ENCODE peak calls at places on chromosomes 7 and 10, in ten cellular contexts. One of them, this sample, is unnamed.

GRCh38 chr7:45240187-45240776 is 82.7 kb downstream of the RAMP3 start:
- DNase-seq in DMS153: no peak
- DNase-seq in NCI-H460: no peak
- DNase-seq in myocyte: no peak
- DNase-seq in GM23248: no peak
- DNase-seq in lower lobe of right lung: no peak
- DNase-seq in KBM-7: no peak
- DNase-seq in stimulated activated CD8-positive, alpha-beta memory T cell treated with anti-CD3 and anti-CD28 coated beads, Interleukin-12 subunit alpha, Interleukin-12 subunit beta, amount 100 ng/mL, for 1 hour: no peak
- DNase-seq in activated naive CD8-positive, alpha-beta T cell treated with anti-CD3 and anti-CD28 coated beads for 36 hours: no peak
- DNase-seq in activated CD8-positive, alpha-beta memory T cell treated with anti-CD3 and anti-CD28 coated beads, Interleukin-2, amount 10 ng/mL, durations not matched to agents 7 days and 5 days: no peak
- DNase-seq in this sample: no peak

GRCh38 chr7:16422917-16423316 is 1.6 kb upstream of the CRPPA start:
- DNase-seq in NCI-H460: no peak
- DNase-seq in KBM-7: peak; percentile 16
- DNase-seq in activated CD8-positive, alpha-beta memory T cell treated with anti-CD3 and anti-CD28 coated beads, Interleukin-2, amount 10 ng/mL, durations not matched to agents 7 days and 5 days: no peak
- DNase-seq in myocyte: peak; percentile 26
- DNase-seq in DMS153: no peak
- DNase-seq in lower lobe of right lung: no peak
- DNase-seq in GM23248: no peak
- DNase-seq in stimulated activated CD8-positive, alpha-beta memory T cell treated with anti-CD3 and anti-CD28 coated beads, Interleukin-12 subunit alpha, Interleukin-12 subunit beta, amount 100 ng/mL, for 1 hour: no peak
- DNase-seq in activated naive CD8-positive, alpha-beta T cell treated with anti-CD3 and anti-CD28 coated beads for 36 hours: no peak
- DNase-seq in this sample: no peak

GRCh38 chr7:87574630-87575029 is 26.1 kb downstream of the ABCB1 start:
- DNase-seq in NCI-H460: peak; percentile 22
- DNase-seq in stimulated activated CD8-positive, alpha-beta memory T cell treated with anti-CD3 and anti-CD28 coated beads, Interleukin-12 subunit alpha, Interleukin-12 subunit beta, amount 100 ng/mL, for 1 hour: no peak
- DNase-seq in activated CD8-positive, alpha-beta memory T cell treated with anti-CD3 and anti-CD28 coated beads, Interleukin-2, amount 10 ng/mL, durations not matched to agents 7 days and 5 days: no peak
- DNase-seq in KBM-7: no peak
- DNase-seq in DMS153: no peak
- DNase-seq in GM23248: peak; percentile 87
- DNase-seq in myocyte: peak; percentile 30
- DNase-seq in lower lobe of right lung: no peak
- DNase-seq in activated naive CD8-positive, alpha-beta T cell treated with anti-CD3 and anti-CD28 coated beads for 36 hours: no peak
- DNase-seq in this sample: no peak

GRCh38 chr7:44172803-44173424 is 16.3 kb downstream of the GCK start:
- DNase-seq in lower lobe of right lung: no peak
- DNase-seq in GM23248: no peak
- DNase-seq in stimulated activated CD8-positive, alpha-beta memory T cell treated with anti-CD3 and anti-CD28 coated beads, Interleukin-12 subunit alpha, Interleukin-12 subunit beta, amount 100 ng/mL, for 1 hour: no peak
- DNase-seq in KBM-7: no peak
- DNase-seq in NCI-H460: no peak
- DNase-seq in DMS153: peak; percentile 62
- DNase-seq in myocyte: no peak
- DNase-seq in activated CD8-positive, alpha-beta memory T cell treated with anti-CD3 and anti-CD28 coated beads, Interleukin-2, amount 10 ng/mL, durations not matched to agents 7 days and 5 days: no peak
- DNase-seq in activated naive CD8-positive, alpha-beta T cell treated with anti-CD3 and anti-CD28 coated beads for 36 hours: no peak
- DNase-seq in this sample: no peak

GRCh38 chr10:94627511-94627910 is 56.0 kb upstream of the CYP2C18 start:
- DNase-seq in activated CD8-positive, alpha-beta memory T cell treated with anti-CD3 and anti-CD28 coated beads, Interleukin-2, amount 10 ng/mL, durations not matched to agents 7 days and 5 days: no peak
- DNase-seq in KBM-7: no peak
- DNase-seq in GM23248: no peak
- DNase-seq in stimulated activated CD8-positive, alpha-beta memory T cell treated with anti-CD3 and anti-CD28 coated beads, Interleukin-12 subunit alpha, Interleukin-12 subunit beta, amount 100 ng/mL, for 1 hour: no peak
- DNase-seq in myocyte: no peak
- DNase-seq in activated naive CD8-positive, alpha-beta T cell treated with anti-CD3 and anti-CD28 coated beads for 36 hours: no peak
- DNase-seq in DMS153: no peak
- DNase-seq in lower lobe of right lung: no peak
- DNase-seq in NCI-H460: no peak
- DNase-seq in this sample: no peak

GRCh38 chr7:115933463-115933862 is 97.1 kb downstream of the TFEC start:
- DNase-seq in NCI-H460: no peak
- DNase-seq in myocyte: no peak
- DNase-seq in stimulated activated CD8-positive, alpha-beta memory T cell treated with anti-CD3 and anti-CD28 coated beads, Interleukin-12 subunit alpha, Interleukin-12 subunit beta, amount 100 ng/mL, for 1 hour: no peak
- DNase-seq in KBM-7: no peak
- DNase-seq in DMS153: no peak
- DNase-seq in activated CD8-positive, alpha-beta memory T cell treated with anti-CD3 and anti-CD28 coated beads, Interleukin-2, amount 10 ng/mL, durations not matched to agents 7 days and 5 days: no peak
- DNase-seq in activated naive CD8-positive, alpha-beta T cell treated with anti-CD3 and anti-CD28 coated beads for 36 hours: no peak
- DNase-seq in GM23248: peak; percentile 29
- DNase-seq in lower lobe of right lung: no peak
- DNase-seq in this sample: no peak

GRCh38 chr10:55786461-55786860 is 574.6 kb downstream of the ZWINT start:
- DNase-seq in NCI-H460: no peak
- DNase-seq in activated naive CD8-positive, alpha-beta T cell treated with anti-CD3 and anti-CD28 coated beads for 36 hours: no peak
- DNase-seq in lower lobe of right lung: no peak
- DNase-seq in activated CD8-positive, alpha-beta memory T cell treated with anti-CD3 and anti-CD28 coated beads, Interleukin-2, amount 10 ng/mL, durations not matched to agents 7 days and 5 days: no peak
- DNase-seq in stimulated activated CD8-positive, alpha-beta memory T cell treated with anti-CD3 and anti-CD28 coated beads, Interleukin-12 subunit alpha, Interleukin-12 subunit beta, amount 100 ng/mL, for 1 hour: no peak
- DNase-seq in GM23248: no peak
- DNase-seq in KBM-7: no peak
- DNase-seq in DMS153: no peak
- DNase-seq in myocyte: no peak
- DNase-seq in this sample: no peak

GRCh38 chr10:96043157-96043894 is at the start of gene CCNJ:
- DNase-seq in DMS153: peak; percentile 69
- DNase-seq in myocyte: peak; percentile 92
- DNase-seq in activated CD8-positive, alpha-beta memory T cell treated with anti-CD3 and anti-CD28 coated beads, Interleukin-2, amount 10 ng/mL, durations not matched to agents 7 days and 5 days: peak; percentile 87
- DNase-seq in GM23248: peak; percentile 97
- DNase-seq in stimulated activated CD8-positive, alpha-beta memory T cell treated with anti-CD3 and anti-CD28 coated beads, Interleukin-12 subunit alpha, Interleukin-12 subunit beta, amount 100 ng/mL, for 1 hour: peak; percentile 67
- DNase-seq in lower lobe of right lung: peak; percentile 93
- DNase-seq in KBM-7: peak; percentile 83
- DNase-seq in activated naive CD8-positive, alpha-beta T cell treated with anti-CD3 and anti-CD28 coated beads for 36 hours: peak; percentile 88
- DNase-seq in NCI-H460: peak; percentile 87
- DNase-seq in this sample: peak; percentile 77

GRCh38 chr7:70484255-70484654 is 647.7 kb upstream of the GALNT17 start:
- DNase-seq in NCI-H460: no peak
- DNase-seq in GM23248: no peak
- DNase-seq in KBM-7: no peak
- DNase-seq in myocyte: no peak
- DNase-seq in lower lobe of right lung: no peak
- DNase-seq in activated naive CD8-positive, alpha-beta T cell treated with anti-CD3 and anti-CD28 coated beads for 36 hours: no peak
- DNase-seq in activated CD8-positive, alpha-beta memory T cell treated with anti-CD3 and anti-CD28 coated beads, Interleukin-2, amount 10 ng/mL, durations not matched to agents 7 days and 5 days: no peak
- DNase-seq in stimulated activated CD8-positive, alpha-beta memory T cell treated with anti-CD3 and anti-CD28 coated beads, Interleukin-12 subunit alpha, Interleukin-12 subunit beta, amount 100 ng/mL, for 1 hour: no peak
- DNase-seq in DMS153: no peak
- DNase-seq in this sample: no peak

GRCh38 chr10:86599729-86600128 is 54.6 kb upstream of the OPN4 start:
- DNase-seq in DMS153: peak; percentile 53
- DNase-seq in stimulated activated CD8-positive, alpha-beta memory T cell treated with anti-CD3 and anti-CD28 coated beads, Interleukin-12 subunit alpha, Interleukin-12 subunit beta, amount 100 ng/mL, for 1 hour: no peak
- DNase-seq in KBM-7: peak; percentile 91
- DNase-seq in activated CD8-positive, alpha-beta memory T cell treated with anti-CD3 and anti-CD28 coated beads, Interleukin-2, amount 10 ng/mL, durations not matched to agents 7 days and 5 days: no peak
- DNase-seq in activated naive CD8-positive, alpha-beta T cell treated with anti-CD3 and anti-CD28 coated beads for 36 hours: no peak
- DNase-seq in NCI-H460: no peak
- DNase-seq in lower lobe of right lung: no peak
- DNase-seq in GM23248: no peak
- DNase-seq in myocyte: no peak
- DNase-seq in this sample: peak; percentile 44

GRCh38 chr10:79018591-79019011 is 50.2 kb upstream of the ZMIZ1 start:
- DNase-seq in KBM-7: no peak
- DNase-seq in GM23248: no peak
- DNase-seq in activated naive CD8-positive, alpha-beta T cell treated with anti-CD3 and anti-CD28 coated beads for 36 hours: no peak
- DNase-seq in lower lobe of right lung: peak; percentile 40
- DNase-seq in NCI-H460: no peak
- DNase-seq in myocyte: peak; percentile 87
- DNase-seq in activated CD8-positive, alpha-beta memory T cell treated with anti-CD3 and anti-CD28 coated beads, Interleukin-2, amount 10 ng/mL, durations not matched to agents 7 days and 5 days: no peak
- DNase-seq in stimulated activated CD8-positive, alpha-beta memory T cell treated with anti-CD3 and anti-CD28 coated beads, Interleukin-12 subunit alpha, Interleukin-12 subunit beta, amount 100 ng/mL, for 1 hour: no peak
- DNase-seq in DMS153: peak; percentile 69
- DNase-seq in this sample: no peak

GRCh38 chr7:13988011-13988410 is 1.5 kb downstream of the ETV1 start:
- DNase-seq in myocyte: peak; percentile 11
- DNase-seq in DMS153: no peak
- DNase-seq in activated naive CD8-positive, alpha-beta T cell treated with anti-CD3 and anti-CD28 coated beads for 36 hours: no peak
- DNase-seq in KBM-7: no peak
- DNase-seq in GM23248: peak; percentile 9
- DNase-seq in lower lobe of right lung: no peak
- DNase-seq in stimulated activated CD8-positive, alpha-beta memory T cell treated with anti-CD3 and anti-CD28 coated beads, Interleukin-12 subunit alpha, Interleukin-12 subunit beta, amount 100 ng/mL, for 1 hour: no peak
- DNase-seq in activated CD8-positive, alpha-beta memory T cell treated with anti-CD3 and anti-CD28 coated beads, Interleukin-2, amount 10 ng/mL, durations not matched to agents 7 days and 5 days: no peak
- DNase-seq in NCI-H460: no peak
- DNase-seq in this sample: no peak

GRCh38 chr7:139669106-139670061 is 108.4 kb downstream of the HIPK2 start:
- DNase-seq in activated CD8-positive, alpha-beta memory T cell treated with anti-CD3 and anti-CD28 coated beads, Interleukin-2, amount 10 ng/mL, durations not matched to agents 7 days and 5 days: no peak
- DNase-seq in lower lobe of right lung: no peak
- DNase-seq in DMS153: no peak
- DNase-seq in KBM-7: no peak
- DNase-seq in activated naive CD8-positive, alpha-beta T cell treated with anti-CD3 and anti-CD28 coated beads for 36 hours: peak; percentile 30
- DNase-seq in NCI-H460: no peak
- DNase-seq in GM23248: no peak
- DNase-seq in myocyte: no peak
- DNase-seq in stimulated activated CD8-positive, alpha-beta memory T cell treated with anti-CD3 and anti-CD28 coated beads, Interleukin-12 subunit alpha, Interleukin-12 subunit beta, amount 100 ng/mL, for 1 hour: no peak
- DNase-seq in this sample: no peak

GRCh38 chr10:15222511-15222910 is 54.0 kb upstream of the NMT2 start:
- DNase-seq in myocyte: no peak
- DNase-seq in GM23248: no peak
- DNase-seq in DMS153: no peak
- DNase-seq in stimulated activated CD8-positive, alpha-beta memory T cell treated with anti-CD3 and anti-CD28 coated beads, Interleukin-12 subunit alpha, Interleukin-12 subunit beta, amount 100 ng/mL, for 1 hour: no peak
- DNase-seq in activated CD8-positive, alpha-beta memory T cell treated with anti-CD3 and anti-CD28 coated beads, Interleukin-2, amount 10 ng/mL, durations not matched to agents 7 days and 5 days: no peak
- DNase-seq in NCI-H460: no peak
- DNase-seq in KBM-7: no peak
- DNase-seq in activated naive CD8-positive, alpha-beta T cell treated with anti-CD3 and anti-CD28 coated beads for 36 hours: no peak
- DNase-seq in lower lobe of right lung: no peak
- DNase-seq in this sample: no peak

GRCh38 chr7:145082366-145083240 is 246.8 kb upstream of the TPK1 start:
- DNase-seq in GM23248: no peak
- DNase-seq in activated CD8-positive, alpha-beta memory T cell treated with anti-CD3 and anti-CD28 coated beads, Interleukin-2, amount 10 ng/mL, durations not matched to agents 7 days and 5 days: no peak
- DNase-seq in myocyte: no peak
- DNase-seq in stimulated activated CD8-positive, alpha-beta memory T cell treated with anti-CD3 and anti-CD28 coated beads, Interleukin-12 subunit alpha, Interleukin-12 subunit beta, amount 100 ng/mL, for 1 hour: no peak
- DNase-seq in activated naive CD8-positive, alpha-beta T cell treated with anti-CD3 and anti-CD28 coated beads for 36 hours: no peak
- DNase-seq in DMS153: peak; percentile 89
- DNase-seq in KBM-7: no peak
- DNase-seq in lower lobe of right lung: no peak
- DNase-seq in NCI-H460: no peak
- DNase-seq in this sample: peak; percentile 85

GRCh38 chr10:98433881-98434732 is 12.6 kb downstream of the HPS1 start:
- DNase-seq in stimulated activated CD8-positive, alpha-beta memory T cell treated with anti-CD3 and anti-CD28 coated beads, Interleukin-12 subunit alpha, Interleukin-12 subunit beta, amount 100 ng/mL, for 1 hour: no peak
- DNase-seq in DMS153: no peak
- DNase-seq in NCI-H460: no peak
- DNase-seq in lower lobe of right lung: no peak
- DNase-seq in myocyte: peak; percentile 56
- DNase-seq in GM23248: peak; percentile 18
- DNase-seq in activated naive CD8-positive, alpha-beta T cell treated with anti-CD3 and anti-CD28 coated beads for 36 hours: no peak
- DNase-seq in activated CD8-positive, alpha-beta memory T cell treated with anti-CD3 and anti-CD28 coated beads, Interleukin-2, amount 10 ng/mL, durations not matched to agents 7 days and 5 days: no peak
- DNase-seq in KBM-7: no peak
- DNase-seq in this sample: no peak

GRCh38 chr10:122663516-122664130 is 36.0 kb downstream of the C10orf120 start:
- DNase-seq in lower lobe of right lung: no peak
- DNase-seq in NCI-H460: no peak
- DNase-seq in activated naive CD8-positive, alpha-beta T cell treated with anti-CD3 and anti-CD28 coated beads for 36 hours: no peak
- DNase-seq in myocyte: peak; percentile 75
- DNase-seq in DMS153: no peak
- DNase-seq in stimulated activated CD8-positive, alpha-beta memory T cell treated with anti-CD3 and anti-CD28 coated beads, Interleukin-12 subunit alpha, Interleukin-12 subunit beta, amount 100 ng/mL, for 1 hour: no peak
- DNase-seq in KBM-7: no peak
- DNase-seq in GM23248: no peak
- DNase-seq in activated CD8-positive, alpha-beta memory T cell treated with anti-CD3 and anti-CD28 coated beads, Interleukin-2, amount 10 ng/mL, durations not matched to agents 7 days and 5 days: no peak
- DNase-seq in this sample: no peak

GRCh38 chr10:3090388-3090787 is 23.0 kb downstream of the PFKP start:
- DNase-seq in NCI-H460: no peak
- DNase-seq in GM23248: no peak
- DNase-seq in DMS153: no peak
- DNase-seq in KBM-7: no peak
- DNase-seq in stimulated activated CD8-positive, alpha-beta memory T cell treated with anti-CD3 and anti-CD28 coated beads, Interleukin-12 subunit alpha, Interleukin-12 subunit beta, amount 100 ng/mL, for 1 hour: no peak
- DNase-seq in activated CD8-positive, alpha-beta memory T cell treated with anti-CD3 and anti-CD28 coated beads, Interleukin-2, amount 10 ng/mL, durations not matched to agents 7 days and 5 days: no peak
- DNase-seq in lower lobe of right lung: no peak
- DNase-seq in myocyte: no peak
- DNase-seq in activated naive CD8-positive, alpha-beta T cell treated with anti-CD3 and anti-CD28 coated beads for 36 hours: no peak
- DNase-seq in this sample: no peak

This sample was measured in RPMI8226.